ENCODE peak calls at places on chromosomes 2 and 18, in seven cellular contexts. Q is WTC11, C is HCT116, D is testis, V is astrocyte, E is cardiac fibroblast, R is kidney. L is an unnamed sample.

GRCh38 chr18:3252843-3253242 is 5.2 kb downstream of the MYL12A start:
- DNase-seq in Q (no peak), C (no peak), D (no peak), V (no peak), E (no peak), R (no peak), L (no peak)

GRCh38 chr2:210671065-210671464 is 114.7 kb downstream of the CPS1 start:
- DNase-seq in Q (no peak), C (no peak), D (no peak), V (no peak), E (no peak), R (no peak), L (no peak)

GRCh38 chr2:67656875-67657274 is 259.7 kb downstream of the ETAA1 start:
- DNase-seq in Q (no peak), C (no peak), D (no peak), V (peak; percentile 76), E (peak; percentile 65), R (no peak), L (no peak)

GRCh38 chr2:58967736-58968135 is 726.6 kb upstream of the FANCL start:
- DNase-seq in Q (no peak), C (no peak), D (no peak), V (no peak), E (no peak), R (no peak), L (peak; percentile 19)

GRCh38 chr2:54497738-54498680 is 41.9 kb downstream of the SPTBN1 start:
- DNase-seq in Q (peak; percentile 29), C (no peak), D (peak; percentile 57), V (no peak), E (peak; percentile 66), R (no peak), L (peak; percentile 25)

GRCh38 chr2:85248741-85249524 is 78.9 kb downstream of the TGOLN2 start:
- DNase-seq in Q (no peak), C (peak; percentile 29), D (no peak), V (peak; percentile 96), E (peak; percentile 91), R (no peak), L (no peak)

GRCh38 chr2:11329759-11330158 is 14.7 kb downstream of the ROCK2 start:
- DNase-seq in Q (no peak), C (no peak), D (no peak), V (no peak), E (peak; percentile 71), R (no peak), L (no peak)

GRCh38 chr18:10928971-10929373 is 220.4 kb downstream of the PIEZO2 start:
- DNase-seq in Q (no peak), C (no peak), D (no peak), V (peak; percentile 91), E (peak; percentile 67), R (no peak), L (no peak)

GRCh38 chr2:85999131-85999831 is 106.4 kb downstream of the POLR1A start:
- DNase-seq in Q (no peak), C (no peak), D (no peak), V (no peak), E (peak; percentile 46), R (no peak), L (no peak)

GRCh38 chr18:58402951-58403702 is 225.8 kb downstream of the ALPK2 start:
- DNase-seq in Q (no peak), C (no peak), D (no peak), V (no peak), E (no peak), R (no peak), L (no peak)

DNA sequence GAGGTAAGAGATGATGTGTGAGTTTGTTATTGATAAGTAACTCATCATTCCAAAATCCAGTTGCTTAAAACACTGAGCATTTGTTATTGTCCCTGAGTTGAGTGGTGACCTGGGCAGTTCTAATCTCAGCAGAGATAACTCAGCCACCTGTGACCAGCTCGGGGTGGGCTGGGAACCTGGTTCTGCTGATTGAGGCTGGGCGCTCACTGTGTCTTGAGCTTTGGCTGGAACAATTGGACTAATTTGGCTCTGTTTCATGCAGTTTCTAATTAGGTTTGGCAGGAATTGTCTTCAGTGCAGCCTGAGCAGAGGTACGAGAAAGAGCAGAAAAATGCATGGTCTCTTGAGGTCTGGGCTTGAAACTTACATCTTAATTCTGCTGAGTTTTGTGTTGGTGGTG is 144.7 kb downstream of the RNF144A start:
- DNase-seq in Q (no peak), C (no peak), D (no peak), V (no peak), E (no peak), R (no peak), L (no peak)
- TF ChIP-seq CTCF in Q (no peak), C (no peak), D (no peak), V (no peak), E (no peak), R (no peak), L (no peak)

GRCh38 chr2:231456295-231457004 is 7.8 kb downstream of the NCL start:
- DNase-seq in Q (no peak), C (no peak), D (no peak), V (no peak), E (no peak), R (no peak), L (no peak)
- TF ChIP-seq CTCF in Q (no peak), C (no peak), D (no peak), V (no peak), E (no peak), R (no peak), L (no peak)

GRCh38 chr18:51321696-51322095 is 124.2 kb upstream of the MEX3C start:
- DNase-seq in Q (no peak), C (no peak), D (no peak), V (peak; percentile 16), E (no peak), R (no peak), L (no peak)
- TF ChIP-seq CTCF in Q (no peak), C (no peak), D (no peak), V (no peak), E (no peak), R (no peak), L (no peak)

DNA sequence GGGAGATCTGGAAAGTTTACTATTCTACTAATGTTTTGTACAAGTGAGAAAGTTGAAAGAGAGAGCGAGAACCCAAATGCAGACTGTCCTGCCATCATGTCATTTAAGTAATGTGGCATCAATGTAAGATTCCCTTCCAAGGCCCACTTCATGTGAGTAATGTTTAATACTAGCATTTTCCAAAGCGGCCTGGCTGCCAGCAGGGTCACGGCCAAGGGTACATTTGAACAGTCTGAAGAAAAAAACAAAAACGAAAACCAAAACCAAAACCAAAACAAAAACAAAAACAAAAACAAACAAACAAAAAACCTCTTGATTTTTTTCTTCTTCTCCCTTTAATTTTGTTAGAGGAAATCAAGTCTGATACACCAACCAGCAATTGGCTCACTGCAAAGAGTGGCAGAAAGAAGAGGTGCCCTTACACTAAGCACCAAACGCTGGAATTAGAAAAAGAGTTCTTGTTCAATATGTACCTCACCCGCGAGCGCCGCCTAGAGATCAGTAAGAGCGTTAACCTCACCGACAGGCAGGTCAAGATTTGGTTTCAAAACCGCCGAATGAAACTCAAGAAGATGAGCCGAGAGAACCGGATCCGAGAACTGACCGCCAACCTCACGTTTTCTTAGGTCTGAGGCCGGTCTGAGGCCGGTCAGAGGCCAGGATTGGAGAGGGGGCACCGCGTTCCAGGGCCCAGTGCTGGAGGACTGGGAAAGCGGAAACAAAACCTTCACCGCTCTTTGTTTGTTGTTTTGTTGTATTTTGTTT is 2.2 kb downstream of the HOXD10 start:
- DNase-seq in Q (peak; percentile 70), C (peak; percentile 69), D (peak; percentile 87), V (no peak), E (peak; percentile 20), R (peak; percentile 90), L (no peak)
- TF ChIP-seq CTCF in Q (peak; percentile 55), C (peak; percentile 76), D (peak; percentile 42), V (peak; percentile 19), E (peak; percentile 23), R (peak; percentile 56), L (peak; percentile 50)

GRCh38 chr2:177195194-177195593 is 17.4 kb upstream of the HNRNPA3 start:
- DNase-seq in Q (no peak), C (no peak), D (no peak), V (no peak), E (no peak), R (no peak), L (no peak)
- TF ChIP-seq CTCF in Q (no peak), C (peak; percentile 31), D (no peak), V (no peak), E (no peak), R (no peak), L (no peak)

GRCh38 chr2:221635949-221636348 is 63.8 kb upstream of the EPHA4 start:
- DNase-seq in Q (no peak), C (peak; percentile 26), D (no peak), V (no peak), E (no peak), R (no peak), L (peak; percentile 37)
- TF ChIP-seq CTCF in Q (no peak), C (peak; percentile 49), D (no peak), V (no peak), E (no peak), R (peak; percentile 38), L (peak; percentile 14)

GRCh38 chr2:18161681-18162080 is 283.2 kb downstream of the KCNS3 start:
- DNase-seq in Q (no peak), C (no peak), D (no peak), V (no peak), E (peak; percentile 66), R (no peak), L (no peak)

GRCh38 chr2:18156421-18156820 is 278.0 kb downstream of the KCNS3 start:
- DNase-seq in Q (no peak), C (no peak), D (no peak), V (no peak), E (no peak), R (no peak), L (no peak)

GRCh38 chr2:18156002-18156401 is 277.5 kb downstream of the KCNS3 start:
- DNase-seq in Q (no peak), C (no peak), D (no peak), V (peak; percentile 35), E (no peak), R (no peak), L (no peak)

GRCh38 chr2:18154812-18155211 is 276.3 kb downstream of the KCNS3 start:
- DNase-seq in Q (no peak), C (no peak), D (no peak), V (peak; percentile 36), E (no peak), R (no peak), L (no peak)

DNA sequence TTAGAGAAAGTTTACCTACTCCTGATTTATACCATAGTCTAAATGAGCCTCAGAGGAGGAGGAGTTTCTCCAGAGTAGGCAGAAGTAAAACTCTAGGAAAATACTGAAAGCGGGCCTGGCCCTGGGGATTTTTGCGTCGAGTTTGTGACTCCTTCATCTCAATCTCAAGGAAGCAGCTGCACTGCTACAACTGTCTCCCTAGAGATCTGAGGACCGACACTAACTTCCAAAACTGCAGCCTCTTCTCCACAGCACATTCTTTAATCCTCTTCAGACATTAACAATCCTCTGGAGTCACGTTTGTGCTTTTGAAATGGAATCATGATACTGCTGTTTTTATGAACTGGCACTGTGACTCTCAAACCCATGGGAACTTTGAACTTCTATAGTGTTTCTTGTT is 281.4 kb downstream of the KCNS3 start:
- DNase-seq in Q (no peak), C (no peak), D (no peak), V (no peak), E (no peak), R (no peak), L (no peak)
- TF ChIP-seq CTCF in Q (no peak), C (no peak), D (no peak), V (no peak), E (no peak), R (no peak), L (no peak)

L was measured in Calu3.